ENCODE peak calls at places on chromosome 18, in five cellular contexts. One of them, this sample, is unnamed. For H3K27me3 and H3K36me3, the result is how much of the 10 kb centered on the place peaks cover.

GRCh38 chr18:74289946-74290478 is 1.8 kb downstream of the CYB5A start:
- DNase-seq in NT2/D1: no peak
- DNase-seq in CD8-positive, alpha-beta memory T cell: no peak
- DNase-seq in upper lobe of left lung: no peak
- DNase-seq in transverse colon: no peak
- DNase-seq in this sample: no peak

GRCh38 chr18:518081-518480 is 17.6 kb upstream of the COLEC12 start:
- DNase-seq in upper lobe of left lung: no peak
- DNase-seq in NT2/D1: no peak
- DNase-seq in transverse colon: no peak
- DNase-seq in CD8-positive, alpha-beta memory T cell: no peak
- DNase-seq in this sample: no peak

GRCh38 chr18:13137939-13138821 is 80.4 kb upstream of the LDLRAD4 start:
- DNase-seq in NT2/D1: no peak
- DNase-seq in upper lobe of left lung: peak
- DNase-seq in CD8-positive, alpha-beta memory T cell: peak
- DNase-seq in transverse colon: peak
- DNase-seq in this sample: no peak

GRCh38 chr18:37219257-37219656 is 346.3 kb downstream of the CELF4 start:
- DNase-seq in transverse colon: no peak
- DNase-seq in CD8-positive, alpha-beta memory T cell: no peak
- DNase-seq in NT2/D1: peak
- DNase-seq in upper lobe of left lung: no peak
- DNase-seq in this sample: no peak

GRCh38 chr18:8771930-8772329 is 66.6 kb downstream of the MTCL1 start:
- DNase-seq in transverse colon: peak
- DNase-seq in upper lobe of left lung: no peak
- DNase-seq in NT2/D1: no peak
- DNase-seq in CD8-positive, alpha-beta memory T cell: no peak
- DNase-seq in this sample: no peak

GRCh38 chr18:74724186-74724585 is 126.5 kb downstream of the ZNF407 start:
- DNase-seq in CD8-positive, alpha-beta memory T cell: no peak
- DNase-seq in transverse colon: no peak
- DNase-seq in upper lobe of left lung: no peak
- DNase-seq in NT2/D1: no peak
- DNase-seq in this sample: no peak

GRCh38 chr18:34970106-34970505 is 71.1 kb upstream of the MAPRE2 start:
- DNase-seq in CD8-positive, alpha-beta memory T cell: no peak
- DNase-seq in NT2/D1: no peak
- DNase-seq in transverse colon: no peak
- DNase-seq in upper lobe of left lung: no peak
- DNase-seq in this sample: no peak

GRCh38 chr18:54205951-54206350 is 18.5 kb downstream of the MBD2 start:
- DNase-seq in transverse colon: no peak
- DNase-seq in CD8-positive, alpha-beta memory T cell: no peak
- DNase-seq in NT2/D1: no peak
- DNase-seq in upper lobe of left lung: no peak
- DNase-seq in this sample: no peak

GRCh38 chr18:681985-682384 is 24.5 kb downstream of the TYMS start:
- DNase-seq in upper lobe of left lung: no peak
- DNase-seq in CD8-positive, alpha-beta memory T cell: peak
- DNase-seq in NT2/D1: no peak
- DNase-seq in transverse colon: no peak
- DNase-seq in this sample: no peak

GRCh38 chr18:35095983-35096676 is 54.9 kb downstream of the MAPRE2 start:
- DNase-seq in NT2/D1: no peak
- DNase-seq in transverse colon: no peak
- DNase-seq in CD8-positive, alpha-beta memory T cell: no peak
- DNase-seq in upper lobe of left lung: no peak
- DNase-seq in this sample: no peak

GRCh38 chr18:63817441-63818051 is 42.3 kb downstream of the SERPINB7 start:
- DNase-seq in NT2/D1: no peak
- DNase-seq in transverse colon: no peak
- DNase-seq in CD8-positive, alpha-beta memory T cell: no peak
- DNase-seq in upper lobe of left lung: no peak
- DNase-seq in this sample: no peak

GRCh38 chr18:57441395-57441794 is 6.2 kb downstream of the ONECUT2 start:
- DNase-seq in NT2/D1: no peak
- DNase-seq in CD8-positive, alpha-beta memory T cell: no peak
- DNase-seq in transverse colon: no peak
- DNase-seq in upper lobe of left lung: peak
- DNase-seq in this sample: peak

GRCh38 chr18:43279015-43279758 is 1.9 kb upstream of the SYT4 start:
- DNase-seq in CD8-positive, alpha-beta memory T cell: no peak
- DNase-seq in NT2/D1: peak
- DNase-seq in transverse colon: no peak
- DNase-seq in upper lobe of left lung: no peak
- DNase-seq in this sample: peak

GRCh38 chr18:77974329-77974728 is 724.7 kb downstream of the GALR1 start:
- DNase-seq in upper lobe of left lung: no peak
- DNase-seq in NT2/D1: no peak
- DNase-seq in transverse colon: no peak
- DNase-seq in CD8-positive, alpha-beta memory T cell: no peak
- DNase-seq in this sample: no peak

GRCh38 chr18:35634376-35634775 is 52.8 kb downstream of the GALNT1 start:
- DNase-seq in NT2/D1: no peak
- DNase-seq in upper lobe of left lung: no peak
- DNase-seq in transverse colon: no peak
- DNase-seq in CD8-positive, alpha-beta memory T cell: no peak
- DNase-seq in this sample: no peak

GRCh38 chr18:64134044-64134757 is 14.7 kb downstream of the LINC00305 start:
- DNase-seq in NT2/D1: peak
- DNase-seq in CD8-positive, alpha-beta memory T cell: no peak
- DNase-seq in upper lobe of left lung: no peak
- DNase-seq in transverse colon: no peak
- DNase-seq in this sample: no peak

GRCh38 chr18:25247725-25248124 is 104.2 kb downstream of the ZNF521 start:
- DNase-seq in upper lobe of left lung: no peak
- DNase-seq in CD8-positive, alpha-beta memory T cell: no peak
- DNase-seq in transverse colon: no peak
- DNase-seq in NT2/D1: no peak
- DNase-seq in this sample: no peak

GRCh38 chr18:79071037-79071960 is 2.1 kb downstream of the ATP9B start:
- DNase-seq in transverse colon: no peak
- DNase-seq in CD8-positive, alpha-beta memory T cell: no peak
- DNase-seq in NT2/D1: no peak
- DNase-seq in upper lobe of left lung: no peak
- DNase-seq in this sample: no peak
- H3K4me3 ChIP-seq in transverse colon: no peak
- H3K4me3 ChIP-seq in CD8-positive, alpha-beta memory T cell: no peak
- H3K4me3 ChIP-seq in NT2/D1: no peak
- H3K4me3 ChIP-seq in upper lobe of left lung: no peak
- H3K4me3 ChIP-seq in this sample: no peak

GRCh38 chr18:4677006-4677405 is 221.9 kb upstream of the DLGAP1 start:
- DNase-seq in CD8-positive, alpha-beta memory T cell: no peak
- DNase-seq in transverse colon: no peak
- DNase-seq in upper lobe of left lung: no peak
- DNase-seq in NT2/D1: no peak
- DNase-seq in this sample: no peak
- H3K27me3 ChIP-seq in CD8-positive, alpha-beta memory T cell: under half
- H3K27me3 ChIP-seq in transverse colon: under half
- H3K27me3 ChIP-seq in upper lobe of left lung: under half
- H3K27me3 ChIP-seq in NT2/D1: under half
- H3K27me3 ChIP-seq in this sample: under half

GRCh38 chr18:62564044-62564443 is 41.2 kb downstream of the ZCCHC2 start:
- DNase-seq in transverse colon: no peak
- DNase-seq in NT2/D1: no peak
- DNase-seq in upper lobe of left lung: no peak
- DNase-seq in CD8-positive, alpha-beta memory T cell: no peak
- DNase-seq in this sample: no peak
- H3K36me3 ChIP-seq in transverse colon: under half
- H3K36me3 ChIP-seq in NT2/D1: under half
- H3K36me3 ChIP-seq in upper lobe of left lung: half or more
- H3K36me3 ChIP-seq in CD8-positive, alpha-beta memory T cell: under half
- H3K36me3 ChIP-seq in this sample: under half

DNA sequence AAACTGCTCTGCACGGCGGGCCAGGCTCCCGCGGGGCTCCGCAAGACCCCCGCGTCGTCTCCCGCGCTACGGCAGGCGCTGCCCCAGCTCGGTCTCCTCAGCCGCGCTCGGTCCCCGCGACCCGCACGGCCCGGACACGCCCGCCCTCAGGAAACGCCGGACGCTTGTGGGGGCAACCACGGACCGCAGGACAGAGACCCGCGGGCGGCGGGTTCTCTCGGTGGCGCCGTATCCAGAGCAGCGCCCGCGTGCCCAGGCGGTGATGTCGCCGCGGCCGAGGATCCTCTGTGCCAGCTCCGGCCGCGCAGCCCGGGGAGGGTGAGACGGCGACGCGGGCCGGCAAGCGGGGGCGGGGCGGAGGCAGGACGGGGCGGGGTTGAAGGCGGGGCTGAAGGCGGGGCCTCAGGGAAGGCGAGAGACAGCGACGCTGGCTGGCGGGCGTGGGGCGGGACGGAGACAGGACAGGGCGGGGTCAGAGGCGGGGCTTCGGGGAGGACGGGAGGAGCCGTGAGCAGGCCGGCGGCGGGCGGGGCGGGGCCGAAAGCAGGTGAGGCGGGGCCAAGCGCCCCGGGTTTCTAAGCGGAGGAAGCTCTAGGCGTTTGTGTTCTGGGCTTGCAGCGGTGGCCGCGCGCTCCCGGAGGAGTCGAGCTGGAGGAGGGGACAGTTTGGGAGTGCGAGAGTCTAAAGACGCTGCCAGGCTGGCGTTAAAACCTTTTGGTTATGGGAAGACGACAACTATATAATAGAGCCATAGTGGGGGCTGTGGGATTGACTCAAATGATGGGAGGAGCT is at the start of gene DSEL:
- DNase-seq in CD8-positive, alpha-beta memory T cell: peak
- DNase-seq in NT2/D1: peak
- DNase-seq in transverse colon: peak
- DNase-seq in upper lobe of left lung: peak
- DNase-seq in this sample: peak
- H3K4me3 ChIP-seq in CD8-positive, alpha-beta memory T cell: peak
- H3K4me3 ChIP-seq in NT2/D1: peak
- H3K4me3 ChIP-seq in transverse colon: peak
- H3K4me3 ChIP-seq in upper lobe of left lung: peak
- H3K4me3 ChIP-seq in this sample: peak

GRCh38 chr18:11147371-11147860 is 2.0 kb downstream of the PIEZO2 start:
- DNase-seq in CD8-positive, alpha-beta memory T cell: no peak
- DNase-seq in NT2/D1: no peak
- DNase-seq in upper lobe of left lung: peak
- DNase-seq in transverse colon: no peak
- DNase-seq in this sample: peak

GRCh38 chr18:11146238-11146946 is 3.0 kb downstream of the PIEZO2 start:
- DNase-seq in NT2/D1: no peak
- DNase-seq in upper lobe of left lung: peak
- DNase-seq in CD8-positive, alpha-beta memory T cell: no peak
- DNase-seq in transverse colon: no peak
- DNase-seq in this sample: peak

GRCh38 chr18:11146947-11147345 is 2.4 kb downstream of the PIEZO2 start:
- DNase-seq in upper lobe of left lung: peak
- DNase-seq in transverse colon: no peak
- DNase-seq in CD8-positive, alpha-beta memory T cell: no peak
- DNase-seq in NT2/D1: no peak
- DNase-seq in this sample: peak

GRCh38 chr18:11147962-11148654 is 1.3 kb downstream of the PIEZO2 start:
- DNase-seq in transverse colon: no peak
- DNase-seq in CD8-positive, alpha-beta memory T cell: no peak
- DNase-seq in NT2/D1: no peak
- DNase-seq in upper lobe of left lung: peak
- DNase-seq in this sample: peak

GRCh38 chr18:11145413-11146191 is 3.8 kb downstream of the PIEZO2 start:
- DNase-seq in transverse colon: no peak
- DNase-seq in CD8-positive, alpha-beta memory T cell: no peak
- DNase-seq in NT2/D1: no peak
- DNase-seq in upper lobe of left lung: no peak
- DNase-seq in this sample: no peak
- H3K27me3 ChIP-seq in transverse colon: under half
- H3K27me3 ChIP-seq in CD8-positive, alpha-beta memory T cell: under half
- H3K27me3 ChIP-seq in NT2/D1: under half
- H3K27me3 ChIP-seq in upper lobe of left lung: under half
- H3K27me3 ChIP-seq in this sample: under half

This sample was measured in H7.